ENCODE peak calls at places on chromosomes 6 and 20, in eight cellular contexts. M, E, S, P, T, W, V and U are unnamed samples.

GRCh38 chr6:6248651-6249050 is 71.8 kb downstream of the F13A1 start:
- DNase-seq in M (no peak), E (no peak), S (no peak), P (no peak), T (no peak), W (no peak), V (no peak), U (no peak)

GRCh38 chr20:52768649-52769048 is 203.5 kb upstream of the TSHZ2 start:
- DNase-seq in M (no peak), E (no peak), S (no peak), P (no peak), T (no peak), W (no peak), V (peak; percentile 16), U (no peak)

GRCh38 chr6:16704706-16705402 is 56.4 kb downstream of the ATXN1 start:
- DNase-seq in M (no peak), E (no peak), S (no peak), P (no peak), T (no peak), W (peak; percentile 72), V (no peak), U (peak; percentile 69)

GRCh38 chr6:14903176-14904088 is 342.4 kb upstream of the JARID2 start:
- DNase-seq in M (no peak), E (peak; percentile 68), S (no peak), P (peak; percentile 70), T (no peak), W (no peak), V (no peak), U (no peak)

GRCh38 chr6:149895702-149896310 is 2.1 kb downstream of the RAET1E start:
- DNase-seq in M (peak; percentile 53), E (peak; percentile 53), S (peak; percentile 95), P (no peak), T (peak; percentile 30), W (peak; percentile 82), V (no peak), U (peak; percentile 44)

GRCh38 chr20:37944456-37944981 is 41.6 kb downstream of the VSTM2L start:
- DNase-seq in M (no peak), E (no peak), S (no peak), P (no peak), T (no peak), W (no peak), V (no peak), U (no peak)

GRCh38 chr6:139763468-139764214 is 389.2 kb upstream of the CITED2 start:
- DNase-seq in M (no peak), E (no peak), S (peak; percentile 17), P (no peak), T (no peak), W (peak; percentile 76), V (no peak), U (no peak)

GRCh38 chr20:1423625-1424106 is 30.8 kb upstream of the FKBP1A start:
- DNase-seq in M (no peak), E (peak; percentile 46), S (peak; percentile 93), P (peak; percentile 74), T (no peak), W (peak; percentile 78), V (no peak), U (no peak)

DNA sequence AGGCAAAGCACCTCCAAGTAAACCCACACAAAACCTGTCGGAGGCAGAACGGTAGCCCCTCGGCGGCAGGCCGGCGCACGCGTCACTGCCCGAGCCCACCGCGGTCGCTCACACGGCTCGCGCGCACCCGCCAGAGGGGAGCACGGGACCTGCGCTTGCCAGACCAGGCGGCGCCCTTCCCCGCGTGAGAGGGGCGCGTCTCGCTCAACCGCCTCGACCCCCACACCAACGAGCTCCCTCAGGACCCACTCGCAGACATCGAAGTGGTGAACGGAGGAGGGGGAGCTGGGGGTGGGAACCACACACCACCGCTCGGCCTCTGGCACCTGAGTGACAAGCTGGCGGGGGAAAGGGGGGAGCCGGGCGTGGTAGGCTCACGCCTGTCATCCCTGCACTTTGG is 1513.4 kb upstream of the DEFB115 start:
- DNase-seq in M (no peak), E (no peak), S (no peak), P (no peak), T (no peak), W (no peak), V (no peak), U (no peak)
- H3K9me3 ChIP-seq in M (peaks cover 47% of the 10 kb centered on the region), E (peaks cover 44% of the 10 kb centered on the region), S (peaks cover 13% of the 10 kb centered on the region), P (peaks cover 12% of the 10 kb centered on the region), T (no peaks in the 10 kb centered on the region), W (no peaks in the 10 kb centered on the region), V (no peaks in the 10 kb centered on the region), U (no peaks in the 10 kb centered on the region)

DNA sequence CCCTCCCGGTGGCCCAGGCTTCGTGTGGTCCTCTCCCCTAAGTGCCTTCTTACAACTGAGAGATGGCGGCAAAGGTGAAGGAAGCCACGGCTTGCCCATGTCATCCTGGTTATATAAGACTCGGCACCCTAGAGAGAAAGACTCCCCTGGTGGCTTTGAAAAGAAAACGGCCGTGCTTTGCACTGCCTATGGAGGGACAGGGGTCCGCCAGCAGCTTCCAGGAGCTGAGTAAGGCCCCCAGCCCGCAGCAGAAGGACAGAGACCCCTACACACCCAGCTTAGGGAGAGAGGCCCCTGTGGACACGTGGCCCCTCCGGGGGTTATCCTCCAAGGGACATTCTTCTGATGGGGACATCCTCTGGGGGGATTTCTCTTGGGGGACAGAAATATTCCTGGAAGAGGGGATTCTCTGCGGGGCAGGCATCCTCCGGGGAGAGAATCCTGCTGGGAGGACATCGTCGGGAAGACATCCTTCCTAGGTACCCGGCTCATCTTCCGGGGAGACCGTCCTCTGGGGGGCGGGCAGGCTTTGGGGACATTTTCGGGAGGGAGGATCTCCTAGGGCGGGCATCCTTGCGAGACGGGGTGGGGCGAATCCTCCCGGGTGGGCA is 509 bp upstream of the OGFR start:
- DNase-seq in M (no peak), E (no peak), S (peak; percentile 57), P (no peak), T (no peak), W (peak; percentile 60), V (peak; percentile 64), U (no peak)
- H3K27ac ChIP-seq in M (peak overlapping the region; percentile 80), E (peak overlapping the region; percentile 63), S (peak overlapping the region; percentile 4), P (no peak overlapping the region), T (peak overlapping the region; percentile 92), W (no peak overlapping the region), V (peak overlapping the region; percentile 73), U (peak overlapping the region; percentile 82)

DNA sequence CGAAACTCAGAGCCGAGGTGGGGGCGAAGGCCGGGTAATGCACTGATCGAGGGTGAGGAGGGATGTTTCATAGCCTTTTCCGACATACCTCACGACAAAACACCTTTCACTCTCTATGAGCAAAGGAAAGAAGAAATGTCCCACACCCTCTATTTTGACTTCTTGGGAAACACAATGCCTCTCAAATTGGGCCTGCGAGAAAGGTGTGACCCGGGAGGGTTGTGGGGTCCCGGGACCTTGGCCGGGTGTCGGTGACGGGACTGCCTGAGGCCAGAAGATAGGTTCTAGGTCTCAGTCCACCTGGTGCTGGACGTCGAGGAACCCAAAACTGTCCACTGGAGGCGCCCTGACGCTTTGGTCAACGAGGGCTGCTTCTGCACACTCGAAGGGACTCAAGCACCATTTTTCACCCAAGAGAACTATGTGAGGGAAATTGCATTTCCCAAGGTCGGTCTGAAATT is 41.1 kb upstream of the OSTM1 start:
- DNase-seq in M (peak; percentile 49), E (no peak), S (peak; percentile 39), P (peak; percentile 61), T (peak; percentile 29), W (peak; percentile 66), V (peak; percentile 31), U (no peak)
- H3K4me3 ChIP-seq in M (peak overlapping the region; percentile 32), E (no peak overlapping the region), S (peak overlapping the region; percentile 37), P (no peak overlapping the region), T (peak overlapping the region; percentile 53), W (peak overlapping the region; percentile 71), V (no peak overlapping the region), U (peak overlapping the region; percentile 31)

DNA sequence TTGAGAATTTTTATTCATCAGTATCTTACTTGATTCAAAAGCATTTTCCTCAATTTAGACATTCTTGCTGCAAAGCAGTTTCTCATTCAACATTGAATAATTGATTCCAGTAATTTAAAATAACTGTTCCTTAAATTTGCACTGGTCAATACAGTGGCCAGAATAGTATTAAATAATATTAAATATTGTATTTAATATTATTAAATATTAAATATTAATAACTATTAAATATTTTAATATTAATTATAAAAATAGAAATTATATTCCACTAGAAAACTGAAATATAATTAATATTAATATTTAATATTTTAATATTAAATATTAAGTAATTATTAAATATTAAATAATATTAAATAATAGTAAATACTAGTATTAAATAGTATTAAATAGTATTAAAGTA is 758.8 kb downstream of the EYS start:
- DNase-seq in M (no peak), E (no peak), S (no peak), P (no peak), T (no peak), W (no peak), V (no peak), U (no peak)
- H3K9me3 ChIP-seq in M (no peaks in the 10 kb centered on the region), E (no peaks in the 10 kb centered on the region), S (no peaks in the 10 kb centered on the region), P (no peaks in the 10 kb centered on the region), T (no peaks in the 10 kb centered on the region), W (no peaks in the 10 kb centered on the region), V (no peaks in the 10 kb centered on the region), U (no peaks in the 10 kb centered on the region)